ENCODE peak calls at places on chromosomes 12 and 14, in ten cellular contexts. Z is left ventricle myocardium inferior; Y is pancreas; M is uterus; U is suprapubic skin; V is CD4-positive, alpha-beta memory T cell; T is BE2C; E is CD4-positive, CD25-positive, alpha-beta regulatory T cell; R is neural progenitor cell; K is IMR-90. L is an unnamed sample.

GRCh38 chr14:23352506-23353432 is at the start of gene SLC22A17:
- DNase-seq in Y (peak; percentile 78), M (peak; percentile 87), E (peak; percentile 50), R (peak; percentile 91), T (peak; percentile 82), U (no peak), Z (peak; percentile 79), V (peak; percentile 58), K (peak; percentile 92), L (peak; percentile 67)

GRCh38 chr14:57962293-57962996 is 96.6 kb upstream of the SLC35F4 start:
- DNase-seq in Y (no peak), E (no peak), Z (no peak), V (no peak), U (no peak), T (no peak), R (peak; percentile 94), K (no peak), M (peak; percentile 22), L (no peak)

GRCh38 chr12:103846415-103846814 is 5.4 kb upstream of the NT5DC3 start:
- DNase-seq in T (no peak), V (no peak), Y (no peak), E (no peak), U (no peak), M (no peak), K (no peak), R (no peak), Z (no peak), L (no peak)

GRCh38 chr12:5806376-5807089 is 138.5 kb downstream of the ANO2 start:
- DNase-seq in Y (no peak), M (no peak), R (no peak), V (no peak), T (no peak), K (peak; percentile 15), E (no peak), Z (no peak), U (no peak), L (no peak)

GRCh38 chr12:2183556-2184541 is 131.1 kb downstream of the CACNA1C start:
- DNase-seq in K (peak; percentile 75), V (no peak), E (no peak), Z (no peak), R (peak; percentile 42), M (peak; percentile 54), U (no peak), Y (no peak), T (no peak), L (no peak)

GRCh38 chr12:18570543-18570942 is 167.3 kb downstream of the PLCZ1 start:
- DNase-seq in V (no peak), Z (no peak), E (no peak), K (no peak), U (no peak), T (no peak), R (peak; percentile 20), M (no peak), Y (no peak), L (no peak)

GRCh38 chr12:22256076-22256475 is 78.4 kb downstream of the ST8SIA1 start:
- DNase-seq in Y (no peak), R (no peak), U (no peak), Z (no peak), E (no peak), V (no peak), K (peak; percentile 28), M (peak; percentile 31), T (no peak), L (no peak)

GRCh38 chr14:59919582-59920377 is at the start of gene LRRC9:
- DNase-seq in K (no peak), U (peak; percentile 78), M (no peak), E (peak; percentile 7), V (peak; percentile 23), R (peak; percentile 97), Z (peak; percentile 12), Y (peak; percentile 53), T (peak; percentile 74), L (peak; percentile 97)

GRCh38 chr14:82779301-82779700 is 1245.6 kb upstream of the SEL1L start:
- DNase-seq in Y (no peak), T (no peak), E (no peak), M (no peak), R (no peak), Z (no peak), K (no peak), U (no peak), V (no peak), L (no peak)

GRCh38 chr14:38775986-38776385 is 327.0 kb downstream of the SEC23A start:
- DNase-seq in M (no peak), Y (no peak), U (no peak), Z (no peak), T (no peak), R (no peak), K (no peak), E (no peak), V (no peak), L (no peak)

GRCh38 chr12:14273911-14274306 is 91.6 kb upstream of the ATF7IP start:
- DNase-seq in E (no peak), M (no peak), Z (no peak), Y (no peak), K (peak; percentile 68), V (no peak), U (no peak), T (no peak), R (no peak), L (no peak)

GRCh38 chr12:133130808-133131128 is 341 bp downstream of the ZNF10 start:
- DNase-seq in V (no peak), M (no peak), E (no peak), Z (peak; percentile 26), Y (peak; percentile 38), U (peak; percentile 81), K (no peak), R (no peak), T (peak; percentile 28), L (peak; percentile 41)

GRCh38 chr12:133130038-133130807 is at the start of the genes ZNF10 and ZNF891:
- DNase-seq in U (peak; percentile 97), M (peak; percentile 97), Z (peak; percentile 97), T (peak; percentile 98), K (peak; percentile 96), V (peak; percentile 98), R (peak; percentile 97), E (peak; percentile 97), Y (peak; percentile 95), L (peak; percentile 97)

GRCh38 chr12:133135747-133136146 is 5.3 kb downstream of the ZNF10 start:
- DNase-seq in V (no peak), E (no peak), K (no peak), U (no peak), M (no peak), R (no peak), T (no peak), Y (no peak), Z (no peak), L (no peak)
- H3K9me3 ChIP-seq in V (peaks cover 10% of the 10 kb centered on the region), E (peaks cover 82% of the 10 kb centered on the region), K (peaks cover 39% of the 10 kb centered on the region), U (peaks cover 43% of the 10 kb centered on the region), M (peaks cover 11% of the 10 kb centered on the region), R (peaks cover 42% of the 10 kb centered on the region), T (peaks cover 3% of the 10 kb centered on the region), Y (no peaks in the 10 kb centered on the region), Z (peaks cover 86% of the 10 kb centered on the region), L (peaks cover 13% of the 10 kb centered on the region)

GRCh38 chr12:9906888-9907287 is 25.3 kb downstream of the CLEC2A start:
- DNase-seq in U (no peak), Y (no peak), Z (no peak), T (no peak), R (no peak), K (no peak), V (peak; percentile 54), M (no peak), E (peak; percentile 60), L (no peak)
- H3K9me3 ChIP-seq in U (peaks cover 15% of the 10 kb centered on the region), Y (no peaks in the 10 kb centered on the region), Z (peaks cover 39% of the 10 kb centered on the region), T (no peaks in the 10 kb centered on the region), R (no peaks in the 10 kb centered on the region), K (peaks cover 19% of the 10 kb centered on the region), V (no peaks in the 10 kb centered on the region), M (no peaks in the 10 kb centered on the region), E (peaks cover 31% of the 10 kb centered on the region), L (peaks cover 20% of the 10 kb centered on the region)

GRCh38 chr14:40309124-40309523 is 876.9 kb upstream of the FBXO33 start:
- DNase-seq in U (no peak), M (no peak), Y (no peak), K (no peak), T (no peak), Z (no peak), E (no peak), V (no peak), R (no peak), L (no peak)
- H3K9me3 ChIP-seq in U (no peaks in the 10 kb centered on the region), M (no peaks in the 10 kb centered on the region), Y (no peaks in the 10 kb centered on the region), K (no peaks in the 10 kb centered on the region), T (no peaks in the 10 kb centered on the region), Z (no peaks in the 10 kb centered on the region), E (no peaks in the 10 kb centered on the region), V (no peaks in the 10 kb centered on the region), R (no peaks in the 10 kb centered on the region), L (no peaks in the 10 kb centered on the region)

DNA sequence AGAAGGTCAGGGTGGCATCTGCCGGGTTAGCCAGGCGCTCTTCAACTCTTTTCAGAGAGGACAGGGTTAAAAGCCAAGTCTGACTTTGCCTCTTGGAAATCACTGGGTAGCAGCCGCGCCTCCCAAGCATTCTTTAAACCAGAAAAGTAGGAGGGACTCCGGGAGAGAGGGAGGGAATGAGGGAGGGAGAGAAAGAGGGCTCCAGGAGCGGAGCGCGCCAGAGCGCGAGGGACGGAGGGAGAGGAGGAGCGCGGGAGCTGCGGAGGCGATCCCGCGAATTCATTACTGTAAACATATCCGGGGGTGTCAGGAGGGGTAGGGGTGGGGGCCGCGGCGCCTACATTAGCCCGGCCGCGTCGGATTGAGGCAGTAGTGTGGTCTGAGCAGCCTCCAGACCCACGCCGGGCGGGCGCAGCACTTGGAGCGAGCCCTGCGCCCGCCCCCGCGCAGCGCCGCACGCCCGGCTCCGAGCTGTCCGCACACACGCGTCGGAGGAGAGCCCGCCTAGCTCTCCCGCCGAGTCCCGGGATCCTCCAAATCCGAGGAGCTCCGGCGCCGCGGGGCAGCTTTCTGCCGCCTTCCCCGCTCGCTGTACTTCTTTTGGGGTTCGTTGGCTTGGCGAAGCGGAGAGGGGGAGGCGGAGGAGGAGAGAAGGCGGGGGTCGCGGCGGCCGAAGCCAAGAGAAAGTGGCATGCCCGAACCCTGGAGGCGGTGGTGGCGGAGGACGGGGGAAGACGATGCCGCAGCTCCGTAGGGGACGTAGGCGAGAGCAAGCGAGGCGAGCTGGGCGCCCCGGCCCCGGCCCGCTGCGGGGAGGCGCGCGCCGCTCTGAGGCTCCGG is 3.3 kb downstream of the FLRT2 start:
- DNase-seq in T (no peak), V (no peak), M (peak; percentile 42), K (peak; percentile 87), U (peak; percentile 80), Y (peak; percentile 81), R (peak; percentile 88), E (no peak), Z (peak; percentile 46), L (no peak)
- H3K9me3 ChIP-seq in T (no peaks in the 10 kb centered on the region), V (no peaks in the 10 kb centered on the region), M (no peaks in the 10 kb centered on the region), K (no peaks in the 10 kb centered on the region), U (no peaks in the 10 kb centered on the region), Y (no peaks in the 10 kb centered on the region), R (no peaks in the 10 kb centered on the region), E (no peaks in the 10 kb centered on the region), Z (no peaks in the 10 kb centered on the region), L (peaks cover 5% of the 10 kb centered on the region)

DNA sequence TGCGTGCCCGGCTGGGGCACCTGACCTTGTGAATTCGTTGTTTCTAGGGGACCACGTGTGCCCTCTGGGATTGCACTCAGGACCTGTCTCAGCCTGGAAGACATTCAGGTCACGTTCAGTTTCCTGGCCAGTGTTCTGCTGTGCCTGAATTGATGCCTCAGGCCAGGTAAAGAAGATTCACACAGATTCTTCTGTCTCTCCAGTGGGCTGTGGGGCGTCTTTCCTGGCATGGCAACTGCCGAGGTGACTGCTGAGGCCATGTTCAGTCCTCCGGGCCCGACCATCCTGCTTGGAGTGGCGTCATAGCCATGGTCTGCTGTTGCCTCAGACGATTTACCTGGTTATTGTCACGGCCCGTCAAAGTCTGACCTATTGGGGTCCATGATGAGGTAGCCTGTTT is 13.5 kb downstream of the ZNF605 start:
- DNase-seq in Y (no peak), M (no peak), R (no peak), Z (no peak), E (no peak), U (no peak), T (no peak), V (no peak), K (no peak), L (no peak)
- H3K9me3 ChIP-seq in Y (no peaks in the 10 kb centered on the region), M (no peaks in the 10 kb centered on the region), R (no peaks in the 10 kb centered on the region), Z (peaks cover 90% of the 10 kb centered on the region), E (peaks cover 35% of the 10 kb centered on the region), U (peaks cover 62% of the 10 kb centered on the region), T (peaks cover 5% of the 10 kb centered on the region), V (no peaks in the 10 kb centered on the region), K (peaks cover 70% of the 10 kb centered on the region), L (peaks cover 15% of the 10 kb centered on the region)

L was measured in Caco-2.